ENCODE peak calls at places on chromosomes 16 and 17, in five cellular contexts. R, V, H, J and G are unnamed samples.
A peak's percentile ranks its signal among the peaks of the same experiment; 100 is the strongest.

GRCh38 chr17:68821860-68822693 is 133.1 kb downstream of the ABCA8 start:
- DNase-seq in R (no peak), V (no peak), H (no peak), J (no peak), G (no peak)

GRCh38 chr16:79170565-79171242 is 429.8 kb downstream of the MAF start:
- DNase-seq in R (no peak), V (no peak), H (no peak), J (no peak), G (no peak)

GRCh38 chr17:17675925-17676534 is 5.2 kb upstream of the RAI1 start:
- DNase-seq in R (no peak), V (no peak), H (no peak), J (no peak), G (peak; percentile 39)

GRCh38 chr16:85562102-85562786 is 50.9 kb upstream of the GSE1 start:
- DNase-seq in R (no peak), V (no peak), H (no peak), J (no peak), G (peak; percentile 34)

GRCh38 chr17:47727704-47728036 is 5.4 kb upstream of the TBX21 start:
- DNase-seq in R (no peak), V (no peak), H (no peak), J (no peak), G (peak; percentile 67)

GRCh38 chr16:88398874-88399178 is 16.1 kb downstream of the ZNF469 start:
- DNase-seq in R (no peak), V (no peak), H (no peak), J (no peak), G (no peak)

GRCh38 chr17:6066183-6066948 is 3.8 kb upstream of the WSCD1 start:
- DNase-seq in R (no peak), V (no peak), H (no peak), J (no peak), G (no peak)

GRCh38 chr17:33290156-33290697 is 2.9 kb downstream of the ASIC2 start:
- DNase-seq in R (no peak), V (no peak), H (no peak), J (no peak), G (no peak)

GRCh38 chr16:58022601-58023371 is 2.8 kb upstream of the MMP15 start:
- DNase-seq in R (no peak), V (peak; percentile 96), H (peak; percentile 71), J (no peak), G (peak; percentile 84)

GRCh38 chr16:590165-590874 is 454 bp downstream of the RAB40C start:
- DNase-seq in R (no peak), V (peak; percentile 37), H (no peak), J (no peak), G (no peak)

GRCh38 chr16:10770907-10771306 is 27.3 kb downstream of the NUBP1 start:
- DNase-seq in R (no peak), V (no peak), H (no peak), J (no peak), G (no peak)

GRCh38 chr17:34885076-34885475 is 76.2 kb downstream of the CCT6B start:
- DNase-seq in R (no peak), V (no peak), H (no peak), J (no peak), G (no peak)